ENCODE peak calls at places on chromosomes 13 and 19, in ten cellular contexts. One of them, this sample, is unnamed.

GRCh38 chr13:44244288-44244687 is 129.3 kb upstream of the SERP2 start:
- DNase-seq in naive B cell: no peak
- DNase-seq in Caco-2: no peak
- DNase-seq in activated CD4-positive, CD25-positive, alpha-beta regulatory T cell: no peak
- DNase-seq in stimulated activated CD4-positive, alpha-beta T cell treated with anti-CD3 and anti-CD28 coated beads, Interleukin-2, amount 100 ng/mL, for 48 hours: no peak
- DNase-seq in EL: no peak
- DNase-seq in CD4-positive, CD25-positive, alpha-beta regulatory T cell: no peak
- DNase-seq in T-cell: no peak
- DNase-seq in stimulated activated CD8-positive, alpha-beta memory T cell treated with anti-CD3 and anti-CD28 coated beads, Interleukin-7, amount 100 ng/mL, for 4 hours: no peak
- DNase-seq in mucosa of gallbladder: no peak
- DNase-seq in this sample: no peak

GRCh38 chr13:51780099-51780498 is 23.9 kb downstream of the DHRS12 start:
- DNase-seq in naive B cell: no peak
- DNase-seq in Caco-2: no peak
- DNase-seq in activated CD4-positive, CD25-positive, alpha-beta regulatory T cell: no peak
- DNase-seq in stimulated activated CD4-positive, alpha-beta T cell treated with anti-CD3 and anti-CD28 coated beads, Interleukin-2, amount 100 ng/mL, for 48 hours: no peak
- DNase-seq in EL: no peak
- DNase-seq in CD4-positive, CD25-positive, alpha-beta regulatory T cell: no peak
- DNase-seq in T-cell: no peak
- DNase-seq in stimulated activated CD8-positive, alpha-beta memory T cell treated with anti-CD3 and anti-CD28 coated beads, Interleukin-7, amount 100 ng/mL, for 4 hours: no peak
- DNase-seq in mucosa of gallbladder: no peak
- DNase-seq in this sample: no peak

GRCh38 chr13:110349239-110349638 is 42.2 kb downstream of the COL4A2 start:
- DNase-seq in naive B cell: no peak
- DNase-seq in Caco-2: no peak
- DNase-seq in activated CD4-positive, CD25-positive, alpha-beta regulatory T cell: no peak
- DNase-seq in stimulated activated CD4-positive, alpha-beta T cell treated with anti-CD3 and anti-CD28 coated beads, Interleukin-2, amount 100 ng/mL, for 48 hours: no peak
- DNase-seq in EL: no peak
- DNase-seq in CD4-positive, CD25-positive, alpha-beta regulatory T cell: no peak
- DNase-seq in T-cell: no peak
- DNase-seq in stimulated activated CD8-positive, alpha-beta memory T cell treated with anti-CD3 and anti-CD28 coated beads, Interleukin-7, amount 100 ng/mL, for 4 hours: no peak
- DNase-seq in mucosa of gallbladder: no peak
- DNase-seq in this sample: no peak

GRCh38 chr13:51782026-51782710 is 21.8 kb downstream of the DHRS12 start:
- DNase-seq in naive B cell: no peak
- DNase-seq in Caco-2: no peak
- DNase-seq in activated CD4-positive, CD25-positive, alpha-beta regulatory T cell: no peak
- DNase-seq in stimulated activated CD4-positive, alpha-beta T cell treated with anti-CD3 and anti-CD28 coated beads, Interleukin-2, amount 100 ng/mL, for 48 hours: no peak
- DNase-seq in EL: no peak
- DNase-seq in CD4-positive, CD25-positive, alpha-beta regulatory T cell: no peak
- DNase-seq in T-cell: no peak
- DNase-seq in stimulated activated CD8-positive, alpha-beta memory T cell treated with anti-CD3 and anti-CD28 coated beads, Interleukin-7, amount 100 ng/mL, for 4 hours: no peak
- DNase-seq in mucosa of gallbladder: no peak
- DNase-seq in this sample: no peak

GRCh38 chr19:5674734-5675133 is 5.6 kb downstream of the MICOS13 start:
- DNase-seq in naive B cell: no peak
- DNase-seq in Caco-2: no peak
- DNase-seq in activated CD4-positive, CD25-positive, alpha-beta regulatory T cell: no peak
- DNase-seq in stimulated activated CD4-positive, alpha-beta T cell treated with anti-CD3 and anti-CD28 coated beads, Interleukin-2, amount 100 ng/mL, for 48 hours: no peak
- DNase-seq in EL: no peak
- DNase-seq in CD4-positive, CD25-positive, alpha-beta regulatory T cell: no peak
- DNase-seq in T-cell: no peak
- DNase-seq in stimulated activated CD8-positive, alpha-beta memory T cell treated with anti-CD3 and anti-CD28 coated beads, Interleukin-7, amount 100 ng/mL, for 4 hours: no peak
- DNase-seq in mucosa of gallbladder: no peak
- DNase-seq in this sample: no peak

GRCh38 chr13:101919541-101920306 is 467.2 kb downstream of the ITGBL1 start:
- DNase-seq in naive B cell: no peak
- DNase-seq in Caco-2: no peak
- DNase-seq in activated CD4-positive, CD25-positive, alpha-beta regulatory T cell: no peak
- DNase-seq in stimulated activated CD4-positive, alpha-beta T cell treated with anti-CD3 and anti-CD28 coated beads, Interleukin-2, amount 100 ng/mL, for 48 hours: no peak
- DNase-seq in EL: peak
- DNase-seq in CD4-positive, CD25-positive, alpha-beta regulatory T cell: no peak
- DNase-seq in T-cell: no peak
- DNase-seq in stimulated activated CD8-positive, alpha-beta memory T cell treated with anti-CD3 and anti-CD28 coated beads, Interleukin-7, amount 100 ng/mL, for 4 hours: no peak
- DNase-seq in mucosa of gallbladder: no peak
- DNase-seq in this sample: no peak

GRCh38 chr19:39498262-39499081 is at the start of gene DLL3:
- DNase-seq in naive B cell: peak
- DNase-seq in Caco-2: no peak
- DNase-seq in activated CD4-positive, CD25-positive, alpha-beta regulatory T cell: no peak
- DNase-seq in stimulated activated CD4-positive, alpha-beta T cell treated with anti-CD3 and anti-CD28 coated beads, Interleukin-2, amount 100 ng/mL, for 48 hours: no peak
- DNase-seq in EL: peak
- DNase-seq in CD4-positive, CD25-positive, alpha-beta regulatory T cell: peak
- DNase-seq in T-cell: no peak
- DNase-seq in stimulated activated CD8-positive, alpha-beta memory T cell treated with anti-CD3 and anti-CD28 coated beads, Interleukin-7, amount 100 ng/mL, for 4 hours: no peak
- DNase-seq in mucosa of gallbladder: no peak
- DNase-seq in this sample: no peak

GRCh38 chr19:11848594-11849263 is at the start of gene ZNF439:
- DNase-seq in naive B cell: peak
- DNase-seq in Caco-2: peak
- DNase-seq in activated CD4-positive, CD25-positive, alpha-beta regulatory T cell: peak
- DNase-seq in stimulated activated CD4-positive, alpha-beta T cell treated with anti-CD3 and anti-CD28 coated beads, Interleukin-2, amount 100 ng/mL, for 48 hours: peak
- DNase-seq in EL: peak
- DNase-seq in CD4-positive, CD25-positive, alpha-beta regulatory T cell: peak
- DNase-seq in T-cell: peak
- DNase-seq in stimulated activated CD8-positive, alpha-beta memory T cell treated with anti-CD3 and anti-CD28 coated beads, Interleukin-7, amount 100 ng/mL, for 4 hours: peak
- DNase-seq in mucosa of gallbladder: peak
- DNase-seq in this sample: peak

GRCh38 chr13:98977568-98978270 is at the start of gene DOCK9:
- DNase-seq in naive B cell: no peak
- DNase-seq in Caco-2: peak
- DNase-seq in activated CD4-positive, CD25-positive, alpha-beta regulatory T cell: no peak
- DNase-seq in stimulated activated CD4-positive, alpha-beta T cell treated with anti-CD3 and anti-CD28 coated beads, Interleukin-2, amount 100 ng/mL, for 48 hours: no peak
- DNase-seq in EL: peak
- DNase-seq in CD4-positive, CD25-positive, alpha-beta regulatory T cell: no peak
- DNase-seq in T-cell: no peak
- DNase-seq in stimulated activated CD8-positive, alpha-beta memory T cell treated with anti-CD3 and anti-CD28 coated beads, Interleukin-7, amount 100 ng/mL, for 4 hours: no peak
- DNase-seq in mucosa of gallbladder: peak
- DNase-seq in this sample: no peak

GRCh38 chr13:50989476-50989875 is 79.9 kb downstream of the RNASEH2B start:
- DNase-seq in naive B cell: no peak
- DNase-seq in Caco-2: no peak
- DNase-seq in activated CD4-positive, CD25-positive, alpha-beta regulatory T cell: no peak
- DNase-seq in stimulated activated CD4-positive, alpha-beta T cell treated with anti-CD3 and anti-CD28 coated beads, Interleukin-2, amount 100 ng/mL, for 48 hours: no peak
- DNase-seq in EL: no peak
- DNase-seq in CD4-positive, CD25-positive, alpha-beta regulatory T cell: no peak
- DNase-seq in T-cell: no peak
- DNase-seq in stimulated activated CD8-positive, alpha-beta memory T cell treated with anti-CD3 and anti-CD28 coated beads, Interleukin-7, amount 100 ng/mL, for 4 hours: no peak
- DNase-seq in mucosa of gallbladder: no peak
- DNase-seq in this sample: no peak

GRCh38 chr13:81957121-81957520 is 1616.2 kb upstream of the SPRY2 start:
- DNase-seq in naive B cell: no peak
- DNase-seq in Caco-2: no peak
- DNase-seq in activated CD4-positive, CD25-positive, alpha-beta regulatory T cell: no peak
- DNase-seq in stimulated activated CD4-positive, alpha-beta T cell treated with anti-CD3 and anti-CD28 coated beads, Interleukin-2, amount 100 ng/mL, for 48 hours: no peak
- DNase-seq in EL: peak
- DNase-seq in CD4-positive, CD25-positive, alpha-beta regulatory T cell: no peak
- DNase-seq in T-cell: no peak
- DNase-seq in stimulated activated CD8-positive, alpha-beta memory T cell treated with anti-CD3 and anti-CD28 coated beads, Interleukin-7, amount 100 ng/mL, for 4 hours: no peak
- DNase-seq in mucosa of gallbladder: no peak
- DNase-seq in this sample: no peak

GRCh38 chr13:30892966-30893365 is 13.1 kb upstream of the MEDAG start:
- DNase-seq in naive B cell: no peak
- DNase-seq in Caco-2: peak
- DNase-seq in activated CD4-positive, CD25-positive, alpha-beta regulatory T cell: no peak
- DNase-seq in stimulated activated CD4-positive, alpha-beta T cell treated with anti-CD3 and anti-CD28 coated beads, Interleukin-2, amount 100 ng/mL, for 48 hours: peak
- DNase-seq in EL: peak
- DNase-seq in CD4-positive, CD25-positive, alpha-beta regulatory T cell: no peak
- DNase-seq in T-cell: no peak
- DNase-seq in stimulated activated CD8-positive, alpha-beta memory T cell treated with anti-CD3 and anti-CD28 coated beads, Interleukin-7, amount 100 ng/mL, for 4 hours: no peak
- DNase-seq in mucosa of gallbladder: no peak
- DNase-seq in this sample: no peak

GRCh38 chr19:2032296-2032941 is 16.9 kb upstream of the BTBD2 start:
- DNase-seq in naive B cell: peak
- DNase-seq in Caco-2: no peak
- DNase-seq in activated CD4-positive, CD25-positive, alpha-beta regulatory T cell: peak
- DNase-seq in stimulated activated CD4-positive, alpha-beta T cell treated with anti-CD3 and anti-CD28 coated beads, Interleukin-2, amount 100 ng/mL, for 48 hours: no peak
- DNase-seq in EL: peak
- DNase-seq in CD4-positive, CD25-positive, alpha-beta regulatory T cell: peak
- DNase-seq in T-cell: no peak
- DNase-seq in stimulated activated CD8-positive, alpha-beta memory T cell treated with anti-CD3 and anti-CD28 coated beads, Interleukin-7, amount 100 ng/mL, for 4 hours: no peak
- DNase-seq in mucosa of gallbladder: peak
- DNase-seq in this sample: peak

GRCh38 chr13:50387124-50387581 is 371.9 kb downstream of the KCNRG start:
- DNase-seq in naive B cell: no peak
- DNase-seq in Caco-2: peak
- DNase-seq in activated CD4-positive, CD25-positive, alpha-beta regulatory T cell: peak
- DNase-seq in stimulated activated CD4-positive, alpha-beta T cell treated with anti-CD3 and anti-CD28 coated beads, Interleukin-2, amount 100 ng/mL, for 48 hours: no peak
- DNase-seq in EL: no peak
- DNase-seq in CD4-positive, CD25-positive, alpha-beta regulatory T cell: peak
- DNase-seq in T-cell: peak
- DNase-seq in stimulated activated CD8-positive, alpha-beta memory T cell treated with anti-CD3 and anti-CD28 coated beads, Interleukin-7, amount 100 ng/mL, for 4 hours: no peak
- DNase-seq in mucosa of gallbladder: no peak
- DNase-seq in this sample: no peak

GRCh38 chr13:94854688-94855087 is 142.3 kb upstream of the SOX21 start:
- DNase-seq in naive B cell: no peak
- DNase-seq in Caco-2: no peak
- DNase-seq in activated CD4-positive, CD25-positive, alpha-beta regulatory T cell: no peak
- DNase-seq in stimulated activated CD4-positive, alpha-beta T cell treated with anti-CD3 and anti-CD28 coated beads, Interleukin-2, amount 100 ng/mL, for 48 hours: no peak
- DNase-seq in EL: no peak
- DNase-seq in CD4-positive, CD25-positive, alpha-beta regulatory T cell: no peak
- DNase-seq in T-cell: no peak
- DNase-seq in stimulated activated CD8-positive, alpha-beta memory T cell treated with anti-CD3 and anti-CD28 coated beads, Interleukin-7, amount 100 ng/mL, for 4 hours: no peak
- DNase-seq in mucosa of gallbladder: no peak
- DNase-seq in this sample: no peak

GRCh38 chr19:16062789-16063188 is 13.5 kb upstream of the TPM4 start:
- DNase-seq in naive B cell: peak
- DNase-seq in Caco-2: no peak
- DNase-seq in activated CD4-positive, CD25-positive, alpha-beta regulatory T cell: peak
- DNase-seq in stimulated activated CD4-positive, alpha-beta T cell treated with anti-CD3 and anti-CD28 coated beads, Interleukin-2, amount 100 ng/mL, for 48 hours: peak
- DNase-seq in EL: peak
- DNase-seq in CD4-positive, CD25-positive, alpha-beta regulatory T cell: peak
- DNase-seq in T-cell: peak
- DNase-seq in stimulated activated CD8-positive, alpha-beta memory T cell treated with anti-CD3 and anti-CD28 coated beads, Interleukin-7, amount 100 ng/mL, for 4 hours: no peak
- DNase-seq in mucosa of gallbladder: no peak
- DNase-seq in this sample: peak

GRCh38 chr13:95181586-95181985 is 119.7 kb downstream of the ABCC4 start:
- DNase-seq in naive B cell: no peak
- DNase-seq in Caco-2: no peak
- DNase-seq in activated CD4-positive, CD25-positive, alpha-beta regulatory T cell: no peak
- DNase-seq in stimulated activated CD4-positive, alpha-beta T cell treated with anti-CD3 and anti-CD28 coated beads, Interleukin-2, amount 100 ng/mL, for 48 hours: no peak
- DNase-seq in EL: no peak
- DNase-seq in CD4-positive, CD25-positive, alpha-beta regulatory T cell: no peak
- DNase-seq in T-cell: no peak
- DNase-seq in stimulated activated CD8-positive, alpha-beta memory T cell treated with anti-CD3 and anti-CD28 coated beads, Interleukin-7, amount 100 ng/mL, for 4 hours: no peak
- DNase-seq in mucosa of gallbladder: no peak
- DNase-seq in this sample: no peak

GRCh38 chr13:73168226-73168992 is 109.6 kb downstream of the KLF5 start:
- DNase-seq in naive B cell: no peak
- DNase-seq in Caco-2: no peak
- DNase-seq in activated CD4-positive, CD25-positive, alpha-beta regulatory T cell: no peak
- DNase-seq in stimulated activated CD4-positive, alpha-beta T cell treated with anti-CD3 and anti-CD28 coated beads, Interleukin-2, amount 100 ng/mL, for 48 hours: no peak
- DNase-seq in EL: peak
- DNase-seq in CD4-positive, CD25-positive, alpha-beta regulatory T cell: no peak
- DNase-seq in T-cell: no peak
- DNase-seq in stimulated activated CD8-positive, alpha-beta memory T cell treated with anti-CD3 and anti-CD28 coated beads, Interleukin-7, amount 100 ng/mL, for 4 hours: no peak
- DNase-seq in mucosa of gallbladder: no peak
- DNase-seq in this sample: no peak

GRCh38 chr13:30730526-30730925 is 4.8 kb upstream of the ALOX5AP start:
- DNase-seq in naive B cell: no peak
- DNase-seq in Caco-2: no peak
- DNase-seq in activated CD4-positive, CD25-positive, alpha-beta regulatory T cell: no peak
- DNase-seq in stimulated activated CD4-positive, alpha-beta T cell treated with anti-CD3 and anti-CD28 coated beads, Interleukin-2, amount 100 ng/mL, for 48 hours: no peak
- DNase-seq in EL: no peak
- DNase-seq in CD4-positive, CD25-positive, alpha-beta regulatory T cell: no peak
- DNase-seq in T-cell: no peak
- DNase-seq in stimulated activated CD8-positive, alpha-beta memory T cell treated with anti-CD3 and anti-CD28 coated beads, Interleukin-7, amount 100 ng/mL, for 4 hours: no peak
- DNase-seq in mucosa of gallbladder: no peak
- DNase-seq in this sample: no peak

GRCh38 chr13:51867062-51867461 is 5.3 kb downstream of the CCDC70 start:
- DNase-seq in naive B cell: no peak
- DNase-seq in Caco-2: no peak
- DNase-seq in activated CD4-positive, CD25-positive, alpha-beta regulatory T cell: no peak
- DNase-seq in stimulated activated CD4-positive, alpha-beta T cell treated with anti-CD3 and anti-CD28 coated beads, Interleukin-2, amount 100 ng/mL, for 48 hours: no peak
- DNase-seq in EL: no peak
- DNase-seq in CD4-positive, CD25-positive, alpha-beta regulatory T cell: no peak
- DNase-seq in T-cell: no peak
- DNase-seq in stimulated activated CD8-positive, alpha-beta memory T cell treated with anti-CD3 and anti-CD28 coated beads, Interleukin-7, amount 100 ng/mL, for 4 hours: no peak
- DNase-seq in mucosa of gallbladder: no peak
- DNase-seq in this sample: no peak

GRCh38 chr13:100347941-100348340 is 240.6 kb downstream of the GGACT start:
- DNase-seq in naive B cell: no peak
- DNase-seq in Caco-2: no peak
- DNase-seq in activated CD4-positive, CD25-positive, alpha-beta regulatory T cell: no peak
- DNase-seq in stimulated activated CD4-positive, alpha-beta T cell treated with anti-CD3 and anti-CD28 coated beads, Interleukin-2, amount 100 ng/mL, for 48 hours: no peak
- DNase-seq in EL: no peak
- DNase-seq in CD4-positive, CD25-positive, alpha-beta regulatory T cell: no peak
- DNase-seq in T-cell: no peak
- DNase-seq in stimulated activated CD8-positive, alpha-beta memory T cell treated with anti-CD3 and anti-CD28 coated beads, Interleukin-7, amount 100 ng/mL, for 4 hours: no peak
- DNase-seq in mucosa of gallbladder: no peak
- DNase-seq in this sample: no peak

GRCh38 chr13:111325146-111325890 is 4.9 kb downstream of the TEX29 start:
- DNase-seq in naive B cell: no peak
- DNase-seq in Caco-2: no peak
- DNase-seq in activated CD4-positive, CD25-positive, alpha-beta regulatory T cell: no peak
- DNase-seq in stimulated activated CD4-positive, alpha-beta T cell treated with anti-CD3 and anti-CD28 coated beads, Interleukin-2, amount 100 ng/mL, for 48 hours: no peak
- DNase-seq in EL: no peak
- DNase-seq in CD4-positive, CD25-positive, alpha-beta regulatory T cell: no peak
- DNase-seq in T-cell: no peak
- DNase-seq in stimulated activated CD8-positive, alpha-beta memory T cell treated with anti-CD3 and anti-CD28 coated beads, Interleukin-7, amount 100 ng/mL, for 4 hours: no peak
- DNase-seq in mucosa of gallbladder: no peak
- DNase-seq in this sample: peak

GRCh38 chr19:15264061-15264932 is 32.0 kb upstream of the EPHX3 start:
- DNase-seq in naive B cell: peak
- DNase-seq in Caco-2: peak
- DNase-seq in activated CD4-positive, CD25-positive, alpha-beta regulatory T cell: peak
- DNase-seq in stimulated activated CD4-positive, alpha-beta T cell treated with anti-CD3 and anti-CD28 coated beads, Interleukin-2, amount 100 ng/mL, for 48 hours: peak
- DNase-seq in EL: peak
- DNase-seq in CD4-positive, CD25-positive, alpha-beta regulatory T cell: peak
- DNase-seq in T-cell: peak
- DNase-seq in stimulated activated CD8-positive, alpha-beta memory T cell treated with anti-CD3 and anti-CD28 coated beads, Interleukin-7, amount 100 ng/mL, for 4 hours: peak
- DNase-seq in mucosa of gallbladder: peak
- DNase-seq in this sample: peak

GRCh38 chr13:110047511-110047910 is 259.4 kb downstream of the COL4A1 start:
- DNase-seq in naive B cell: no peak
- DNase-seq in Caco-2: no peak
- DNase-seq in activated CD4-positive, CD25-positive, alpha-beta regulatory T cell: no peak
- DNase-seq in stimulated activated CD4-positive, alpha-beta T cell treated with anti-CD3 and anti-CD28 coated beads, Interleukin-2, amount 100 ng/mL, for 48 hours: no peak
- DNase-seq in EL: no peak
- DNase-seq in CD4-positive, CD25-positive, alpha-beta regulatory T cell: no peak
- DNase-seq in T-cell: no peak
- DNase-seq in stimulated activated CD8-positive, alpha-beta memory T cell treated with anti-CD3 and anti-CD28 coated beads, Interleukin-7, amount 100 ng/mL, for 4 hours: no peak
- DNase-seq in mucosa of gallbladder: peak
- DNase-seq in this sample: no peak